ENCODE peak calls at places on chromosomes 16 and 17, in seven cellular contexts. R, X, F, J, P, Y and E are unnamed samples.

GRCh38 chr17:56594528-56595418 is 1.3 kb downstream of the NOG start:
- DNase-seq in F (peak; percentile 4), J (peak; percentile 59), Y (peak; percentile 44), P (no peak), R (no peak), X (peak; percentile 25), E (peak; percentile 47)

GRCh38 chr16:88121886-88122580 is 170.8 kb downstream of the BANP start:
- DNase-seq in X (no peak), J (no peak), Y (no peak), F (no peak), P (no peak), R (no peak), E (no peak)

GRCh38 chr16:22360963-22361659 is 13.3 kb downstream of the CDR2 start:
- DNase-seq in Y (no peak), F (no peak), P (no peak), X (no peak), J (no peak), R (no peak), E (no peak)

GRCh38 chr17:66549731-66550207 is 247.4 kb downstream of the PRKCA start:
- DNase-seq in Y (no peak), P (no peak), J (peak; percentile 72), X (no peak), R (no peak), F (no peak), E (no peak)

GRCh38 chr17:37551788-37552187 is 57.4 kb downstream of the SYNRG start:
- DNase-seq in R (no peak), X (no peak), J (peak; percentile 56), P (no peak), Y (no peak), F (no peak), E (no peak)

GRCh38 chr17:44960654-44961053 is 7.4 kb downstream of the C1QL1 start:
- DNase-seq in Y (no peak), X (no peak), J (no peak), F (no peak), R (no peak), P (no peak), E (no peak)

GRCh38 chr17:56994009-56994792 is 16.3 kb downstream of the SCPEP1 start:
- DNase-seq in F (no peak), P (peak; percentile 42), X (no peak), R (no peak), Y (no peak), J (peak; percentile 63), E (no peak)

GRCh38 chr16:28181557-28181914 is 30.2 kb downstream of the XPO6 start:
- DNase-seq in R (no peak), J (peak; percentile 92), F (no peak), X (no peak), Y (no peak), P (peak; percentile 93), E (no peak)

GRCh38 chr16:49158029-49158642 is 123.5 kb downstream of the CBLN1 start:
- DNase-seq in Y (no peak), P (peak; percentile 5), R (no peak), J (peak; percentile 29), X (no peak), F (no peak), E (peak; percentile 70)

GRCh38 chr16:67241008-67241900 is 6.0 kb downstream of the FHOD1 start:
- DNase-seq in Y (no peak), P (peak; percentile 74), R (no peak), X (no peak), F (no peak), J (peak; percentile 92), E (no peak)

GRCh38 chr16:65071371-65072311 is 50.2 kb downstream of the CDH11 start:
- DNase-seq in X (no peak), P (peak; percentile 73), F (no peak), R (no peak), Y (no peak), J (peak; percentile 78), E (no peak)

GRCh38 chr17:35022536-35023063 is 40.9 kb downstream of the RFFL start:
- DNase-seq in X (peak; percentile 76), P (peak; percentile 80), F (peak; percentile 84), J (peak; percentile 93), Y (no peak), R (peak; percentile 64), E (peak; percentile 75)

GRCh38 chr17:37089998-37090397 is 141.2 kb downstream of the AATF start:
- DNase-seq in P (no peak), F (no peak), Y (no peak), X (peak; percentile 22), R (peak; percentile 76), J (no peak), E (peak; percentile 40)

GRCh38 chr16:11354733-11355574 is 9.7 kb downstream of the RMI2 start:
- DNase-seq in R (peak; percentile 88), P (peak; percentile 94), F (no peak), J (no peak), X (peak; percentile 71), Y (no peak), E (peak; percentile 87)

GRCh38 chr17:48313096-48313495 is 116.9 kb downstream of the SKAP1 start:
- DNase-seq in Y (no peak), J (no peak), R (no peak), X (no peak), F (no peak), P (no peak), E (no peak)

GRCh38 chr17:28615260-28615940 is 1.4 kb upstream of the RSKR start:
- DNase-seq in P (no peak), X (no peak), Y (no peak), F (peak; percentile 69), J (no peak), R (no peak), E (no peak)

GRCh38 chr16:28876016-28876659 is 2.1 kb upstream of the ATP2A1 start:
- DNase-seq in P (no peak), X (no peak), F (no peak), J (no peak), R (no peak), Y (no peak), E (no peak)

GRCh38 chr17:2054262-2054739 is 602 bp upstream of the HIC1 start:
- DNase-seq in Y (peak; percentile 60), J (peak; percentile 70), R (no peak), X (no peak), P (peak; percentile 66), F (no peak), E (peak; percentile 38)

GRCh38 chr17:13727441-13728171 is 125.9 kb upstream of the HS3ST3A1 start:
- DNase-seq in J (peak; percentile 93), Y (no peak), P (peak; percentile 84), X (no peak), F (no peak), R (no peak), E (no peak)

GRCh38 chr16:73124097-73124652 is 76.2 kb upstream of the ZFHX3 start:
- DNase-seq in F (no peak), X (no peak), Y (no peak), P (no peak), R (no peak), J (peak; percentile 20), E (no peak)

GRCh38 chr16:29958756-29959155 is 3.1 kb upstream of the TMEM219 start:
- DNase-seq in Y (no peak), F (no peak), R (no peak), X (no peak), J (no peak), P (no peak), E (no peak)

GRCh38 chr17:75587718-75588545 is at the start of gene MYO15B:
- DNase-seq in P (no peak), R (peak; percentile 53), X (peak; percentile 52), Y (no peak), F (peak; percentile 55), J (peak; percentile 32), E (peak; percentile 40)

GRCh38 chr17:57966875-57967274 is 11.7 kb upstream of the CUEDC1 start:
- DNase-seq in R (no peak), P (no peak), J (no peak), X (no peak), F (no peak), Y (no peak), E (no peak)

GRCh38 chr16:66502020-66502913 is 47.7 kb downstream of the TK2 start:
- DNase-seq in P (peak; percentile 67), X (peak; percentile 5), J (peak; percentile 82), R (no peak), F (no peak), Y (no peak), E (no peak)

GRCh38 chr17:5821057-5821456 is 236.7 kb upstream of the NLRP1 start:
- DNase-seq in J (no peak), Y (no peak), R (no peak), X (no peak), P (no peak), F (no peak), E (no peak)

GRCh38 chr16:720990-721764 is at the start of gene ANTKMT:
- DNase-seq in P (peak; percentile 68), J (peak; percentile 86), R (peak; percentile 88), X (peak; percentile 75), F (peak; percentile 83), Y (peak; percentile 83), E (peak; percentile 81)

GRCh38 chr17:41665566-41666335 is 22.9 kb upstream of the EIF1 start:
- DNase-seq in X (peak; percentile 92), Y (peak; percentile 97), P (peak; percentile 74), R (peak; percentile 84), F (peak; percentile 78), J (peak; percentile 93), E (peak; percentile 87)